ENCODE peak calls at places on chromosomes 6 and 20, in nine cellular contexts. J is fibroblast of mammary gland; R is amniotic stem cell; U is activated CD8-positive, alpha-beta memory T cell treated with anti-CD3 and anti-CD28 coated beads, Interleukin-2, amount 50 U/mL, for 48 hours; T is caudate nucleus; Z is psoas muscle; E is NCI-H187; W is pons; L is AG09309. S is an unnamed sample.

GRCh38 chr6:116327803-116328527 is 42.8 kb upstream of the DSE start:
- DNase-seq in J (no peak), R (no peak), U (no peak), T (no peak), Z (no peak), E (no peak), W (no peak), L (no peak), S (no peak)

GRCh38 chr6:1044040-1044836 is 267.7 kb upstream of the FOXQ1 start:
- DNase-seq in J (no peak), R (no peak), U (no peak), T (no peak), Z (no peak), E (no peak), W (no peak), L (no peak), S (no peak)

GRCh38 chr6:116461563-116462507 is 660 bp downstream of the CALHM6 start:
- DNase-seq in J (peak; percentile 52), R (no peak), U (peak; percentile 71), T (no peak), Z (peak; percentile 79), E (no peak), W (no peak), L (no peak), S (peak; percentile 15)

GRCh38 chr6:54188832-54189231 is 77.6 kb downstream of the MLIP start:
- DNase-seq in J (no peak), R (no peak), U (no peak), T (no peak), Z (no peak), E (no peak), W (no peak), L (no peak), S (no peak)

GRCh38 chr6:25945175-25945574 is 14.7 kb upstream of the SLC17A2 start:
- DNase-seq in J (no peak), R (no peak), U (no peak), T (no peak), Z (no peak), E (no peak), W (no peak), L (no peak), S (no peak)

GRCh38 chr20:46054606-46055005 is 25.6 kb downstream of the SLC12A5 start:
- DNase-seq in J (no peak), R (no peak), U (no peak), T (no peak), Z (no peak), E (no peak), W (no peak), L (no peak), S (no peak)

GRCh38 chr20:31538327-31538726 is 24.1 kb downstream of the HM13 start:
- DNase-seq in J (no peak), R (no peak), U (no peak), T (no peak), Z (no peak), E (no peak), W (no peak), L (no peak), S (no peak)

GRCh38 chr6:5149160-5149559 is 64.0 kb downstream of the PPP1R3G start:
- DNase-seq in J (no peak), R (no peak), U (no peak), T (no peak), Z (no peak), E (no peak), W (no peak), L (no peak), S (no peak)

GRCh38 chr6:169854083-169854725 is 102.8 kb downstream of the ERMARD start:
- DNase-seq in J (no peak), R (no peak), U (peak; percentile 26), T (no peak), Z (no peak), E (no peak), W (no peak), L (no peak), S (no peak)

GRCh38 chr20:2118783-2119182 is 17.2 kb downstream of the STK35 start:
- DNase-seq in J (no peak), R (no peak), U (no peak), T (no peak), Z (no peak), E (no peak), W (no peak), L (no peak), S (no peak)

GRCh38 chr6:127966616-127967015 is 65.8 kb upstream of the THEMIS start:
- DNase-seq in J (no peak), R (no peak), U (no peak), T (no peak), Z (no peak), E (no peak), W (no peak), L (peak; percentile 24), S (no peak)

GRCh38 chr6:63537126-63537958 is 34.9 kb upstream of the LOC128125822 start:
- DNase-seq in J (peak; percentile 48), R (no peak), U (no peak), T (no peak), Z (no peak), E (no peak), W (no peak), L (no peak), S (no peak)

GRCh38 chr20:47792021-47792618 is 6.8 kb upstream of the SULF2 start:
- DNase-seq in J (peak; percentile 98), R (no peak), U (no peak), T (no peak), Z (peak; percentile 87), E (no peak), W (peak; percentile 23), L (peak; percentile 92), S (peak; percentile 92)

GRCh38 chr6:40962241-40962640 is 76.8 kb downstream of the UNC5CL start:
- DNase-seq in J (peak; percentile 95), R (no peak), U (no peak), T (no peak), Z (no peak), E (no peak), W (no peak), L (peak; percentile 75), S (peak; percentile 68)

GRCh38 chr20:47265214-47265613 is 91.3 kb downstream of the ZMYND8 start:
- DNase-seq in J (no peak), R (no peak), U (no peak), T (no peak), Z (no peak), E (no peak), W (no peak), L (no peak), S (no peak)

GRCh38 chr20:58102252-58102651 is 126.2 kb downstream of the ANKRD60 start:
- DNase-seq in J (no peak), R (no peak), U (no peak), T (no peak), Z (no peak), E (no peak), W (no peak), L (no peak), S (peak; percentile 60)

GRCh38 chr20:47099749-47100515 is 205.3 kb downstream of the EYA2 start:
- DNase-seq in J (peak; percentile 69), R (no peak), U (no peak), T (no peak), Z (peak; percentile 66), E (no peak), W (no peak), L (no peak), S (no peak)

GRCh38 chr20:32678948-32679347 is 5.2 kb upstream of the C20orf203 start:
- DNase-seq in J (peak; percentile 57), R (no peak), U (no peak), T (peak; percentile 50), Z (no peak), E (no peak), W (peak; percentile 67), L (no peak), S (no peak)

GRCh38 chr20:5482791-5483190 is 166.0 kb upstream of the PROKR2 start:
- DNase-seq in J (peak; percentile 63), R (no peak), U (no peak), T (no peak), Z (no peak), E (no peak), W (no peak), L (no peak), S (peak; percentile 24)

S was measured in skeletal muscle cell.